ENCODE peak calls at places on chromosome 18, in four cellular contexts. One of them, this sample, is unnamed.

GRCh38 chr18:77004555-77005380 is 127.8 kb downstream of the MBP start:
- DNase-seq in A172: no peak
- DNase-seq in HEK293T: no peak
- DNase-seq in GDM1: peak
- DNase-seq in this sample: no peak

GRCh38 chr18:58416014-58416703 is 212.7 kb downstream of the ALPK2 start:
- DNase-seq in A172: no peak
- DNase-seq in HEK293T: no peak
- DNase-seq in GDM1: no peak
- DNase-seq in this sample: no peak

GRCh38 chr18:30903566-30903965 is 139.0 kb downstream of the DSC3 start:
- DNase-seq in A172: peak
- DNase-seq in HEK293T: no peak
- DNase-seq in GDM1: no peak
- DNase-seq in this sample: no peak

GRCh38 chr18:49623571-49623970 is 61.7 kb downstream of the LIPG start:
- DNase-seq in A172: no peak
- DNase-seq in HEK293T: no peak
- DNase-seq in GDM1: no peak
- DNase-seq in this sample: no peak

GRCh38 chr18:29823671-29824070 is 1218.9 kb downstream of the DSC3 start:
- DNase-seq in A172: no peak
- DNase-seq in HEK293T: no peak
- DNase-seq in GDM1: no peak
- DNase-seq in this sample: no peak

GRCh38 chr18:3107740-3108151 is 94.8 kb upstream of the LPIN2 start:
- DNase-seq in A172: no peak
- DNase-seq in HEK293T: no peak
- DNase-seq in GDM1: no peak
- DNase-seq in this sample: no peak

GRCh38 chr18:28126768-28127167 is 50.2 kb downstream of the CDH2 start:
- DNase-seq in A172: no peak
- DNase-seq in HEK293T: no peak
- DNase-seq in GDM1: no peak
- DNase-seq in this sample: no peak

GRCh38 chr18:58993260-58993659 is 128.6 kb downstream of the ZNF532 start:
- DNase-seq in A172: peak
- DNase-seq in HEK293T: no peak
- DNase-seq in GDM1: no peak
- DNase-seq in this sample: no peak

GRCh38 chr18:11566236-11566965 is 43.0 kb upstream of the SLC35G4 start:
- DNase-seq in A172: no peak
- DNase-seq in HEK293T: no peak
- DNase-seq in GDM1: no peak
- DNase-seq in this sample: no peak

GRCh38 chr18:8224576-8224975 is 384.7 kb upstream of the RAB12 start:
- DNase-seq in A172: peak
- DNase-seq in HEK293T: no peak
- DNase-seq in GDM1: no peak
- DNase-seq in this sample: no peak

GRCh38 chr18:76441002-76441667 is 53.9 kb downstream of the ZNF516 start:
- DNase-seq in A172: no peak
- DNase-seq in HEK293T: no peak
- DNase-seq in GDM1: no peak
- DNase-seq in this sample: no peak

GRCh38 chr18:59639821-59640220 is 57.4 kb downstream of the CCBE1 start:
- DNase-seq in A172: no peak
- DNase-seq in HEK293T: no peak
- DNase-seq in GDM1: no peak
- DNase-seq in this sample: no peak

GRCh38 chr18:47215554-47216138 is 35.8 kb downstream of the SKOR2 start:
- DNase-seq in A172: peak
- DNase-seq in HEK293T: peak
- DNase-seq in GDM1: no peak
- DNase-seq in this sample: peak

GRCh38 chr18:67932261-67932660 is 415.7 kb upstream of the DSEL start:
- DNase-seq in A172: no peak
- DNase-seq in HEK293T: no peak
- DNase-seq in GDM1: no peak
- DNase-seq in this sample: no peak

GRCh38 chr18:28716321-28716720 is 539.4 kb upstream of the CDH2 start:
- DNase-seq in A172: no peak
- DNase-seq in HEK293T: no peak
- DNase-seq in GDM1: no peak
- DNase-seq in this sample: no peak

This sample was measured in SK-N-DZ.